ENCODE peak calls at places on chromosomes 5 and 9, in ten cellular contexts. S is NT2/D1, V is glutamatergic neuron, W is neural crest cell, T is PC-3, H is caudate nucleus, G is fibroblast of pulmonary artery, P is GM10248, X is ovary, E is globus pallidus. D is an unnamed sample.

GRCh38 chr5:154813736-154814135 is 36.7 kb downstream of the FAXDC2 start:
- DNase-seq in X (no peak), G (no peak), P (no peak), E (no peak), S (no peak), W (no peak), T (no peak), V (no peak), H (no peak), D (no peak)

GRCh38 chr9:104866186-104866585 is 61.8 kb downstream of the ABCA1 start:
- DNase-seq in V (no peak), E (no peak), W (no peak), P (no peak), G (peak; percentile 44), X (no peak), S (no peak), T (peak; percentile 11), H (no peak), D (no peak)

GRCh38 chr9:81964216-81965171 is 21.2 kb downstream of the SPATA31D3 start:
- DNase-seq in S (no peak), T (no peak), V (no peak), H (no peak), X (no peak), W (no peak), P (no peak), G (peak; percentile 16), E (no peak), D (no peak)

GRCh38 chr9:96508227-96508940 is 58.4 kb downstream of the HABP4 start:
- DNase-seq in V (no peak), W (no peak), T (no peak), X (no peak), S (no peak), E (no peak), H (no peak), P (no peak), G (no peak), D (no peak)

GRCh38 chr5:171675511-171675910 is 110.1 kb upstream of the SMIM23 start:
- DNase-seq in S (no peak), E (no peak), G (no peak), H (no peak), T (no peak), V (no peak), W (no peak), X (no peak), P (no peak), D (no peak)

GRCh38 chr9:36461341-36461740 is 61.3 kb upstream of the RNF38 start:
- DNase-seq in X (no peak), W (no peak), T (no peak), E (peak; percentile 76), P (no peak), S (no peak), V (no peak), H (no peak), G (peak; percentile 39), D (no peak)

GRCh38 chr5:135195267-135195603 is 161.2 kb upstream of the PITX1 start:
- DNase-seq in W (no peak), S (no peak), G (peak; percentile 46), P (no peak), H (no peak), E (peak; percentile 47), V (no peak), X (no peak), T (no peak), D (no peak)

GRCh38 chr5:166746506-166746905 is 1544.9 kb upstream of the WWC1 start:
- DNase-seq in W (no peak), X (no peak), G (no peak), S (no peak), E (no peak), H (no peak), P (no peak), T (no peak), V (no peak), D (no peak)

GRCh38 chr9:88781500-88782391 is 209.5 kb upstream of the S1PR3 start:
- DNase-seq in P (no peak), W (peak; percentile 29), T (no peak), G (peak; percentile 95), X (no peak), S (peak; percentile 35), E (no peak), V (peak; percentile 29), H (no peak), D (no peak)

GRCh38 chr9:123338710-123339665 is 17.0 kb upstream of the CRB2 start:
- DNase-seq in H (no peak), T (no peak), G (peak; percentile 44), X (no peak), V (no peak), E (no peak), W (no peak), P (peak; percentile 71), S (no peak), D (no peak)

GRCh38 chr5:163347671-163348070 is 89.7 kb upstream of the CCNG1 start:
- DNase-seq in G (peak; percentile 83), T (peak; percentile 82), W (peak; percentile 68), H (peak; percentile 9), V (peak; percentile 56), S (peak; percentile 44), E (peak; percentile 63), X (peak; percentile 26), P (peak; percentile 60), D (no peak)

D was measured in NCI-H2227 treated with DMSO at 0.1 percent for 48 hours.